ENCODE peak calls at places on chromosomes 13 and 19, in eight cellular contexts. S, T, R, H, P, X, I and B are unnamed samples.
A peak's percentile ranks its signal among the peaks of the same experiment; 100 is the strongest.

GRCh38 chr19:53907193-53907581 is 1.9 kb upstream of the CACNG7 start:
- DNase-seq in S (no peak), T (no peak), R (no peak), H (no peak), P (no peak), X (no peak), I (no peak), B (no peak)

GRCh38 chr19:10419646-10420443 is 493 bp upstream of the PDE4A start:
- DNase-seq in S (no peak), T (peak; percentile 61), R (no peak), H (no peak), P (peak; percentile 76), X (no peak), I (peak; percentile 61), B (no peak)

GRCh38 chr19:1747285-1748114 is 5.8 kb upstream of the ONECUT3 start:
- DNase-seq in S (peak; percentile 65), T (peak; percentile 94), R (no peak), H (no peak), P (peak; percentile 20), X (no peak), I (peak; percentile 80), B (no peak)

GRCh38 chr19:33580645-33581037 is 41.1 kb upstream of the CHST8 start:
- DNase-seq in S (no peak), T (no peak), R (no peak), H (no peak), P (no peak), X (no peak), I (no peak), B (no peak)

GRCh38 chr13:109862627-109863026 is 76.2 kb upstream of the IRS2 start:
- DNase-seq in S (no peak), T (peak; percentile 60), R (no peak), H (no peak), P (no peak), X (no peak), I (peak; percentile 80), B (no peak)

GRCh38 chr13:48660356-48661076 is 6.8 kb downstream of the CYSLTR2 start:
- DNase-seq in S (no peak), T (no peak), R (peak; percentile 31), H (peak; percentile 39), P (peak; percentile 5), X (no peak), I (no peak), B (no peak)

GRCh38 chr13:77751513-77752456 is 54.3 kb downstream of the SLAIN1 start:
- DNase-seq in S (peak; percentile 43), T (peak; percentile 70), R (peak; percentile 29), H (no peak), P (peak; percentile 63), X (peak; percentile 61), I (peak; percentile 37), B (no peak)

GRCh38 chr13:92547256-92547655 is 679.4 kb upstream of the GPC6 start:
- DNase-seq in S (no peak), T (peak; percentile 33), R (no peak), H (no peak), P (no peak), X (no peak), I (peak; percentile 80), B (no peak)

GRCh38 chr13:99045396-99045795 is 67.5 kb upstream of the DOCK9 start:
- DNase-seq in S (peak; percentile 68), T (peak; percentile 61), R (no peak), H (no peak), P (no peak), X (no peak), I (peak; percentile 58), B (no peak)

GRCh38 chr19:44303976-44304568 is 753 bp downstream of the ZNF235 start:
- DNase-seq in S (peak; percentile 45), T (no peak), R (no peak), H (no peak), P (no peak), X (no peak), I (peak; percentile 3), B (no peak)

GRCh38 chr19:7748756-7749155 is 1.4 kb upstream of the CD209 start:
- DNase-seq in S (no peak), T (peak; percentile 38), R (no peak), H (no peak), P (no peak), X (no peak), I (peak; percentile 7), B (no peak)

GRCh38 chr13:79395881-79396280 is 10.2 kb downstream of the RBM26 start:
- DNase-seq in S (no peak), T (no peak), R (no peak), H (no peak), P (no peak), X (no peak), I (no peak), B (no peak)

GRCh38 chr13:67148219-67148583 is 81.9 kb downstream of the PCDH9 start:
- DNase-seq in S (peak; percentile 26), T (peak; percentile 80), R (no peak), H (no peak), P (no peak), X (no peak), I (peak; percentile 68), B (no peak)

GRCh38 chr19:30036154-30037129 is 94.4 kb downstream of the URI1 start:
- DNase-seq in S (peak; percentile 36), T (peak; percentile 9), R (no peak), H (no peak), P (no peak), X (no peak), I (peak; percentile 26), B (no peak)

GRCh38 chr19:46614114-46614701 is 10.7 kb downstream of the PTGIR start:
- DNase-seq in S (peak; percentile 77), T (peak; percentile 84), R (peak; percentile 91), H (peak; percentile 88), P (peak; percentile 87), X (peak; percentile 95), I (peak; percentile 75), B (peak; percentile 94)

GRCh38 chr19:46617566-46618079 is 7.3 kb downstream of the PTGIR start:
- DNase-seq in S (no peak), T (no peak), R (no peak), H (peak; percentile 15), P (no peak), X (no peak), I (no peak), B (no peak)

GRCh38 chr19:46615966-46616365 is 8.9 kb downstream of the PTGIR start:
- DNase-seq in S (no peak), T (no peak), R (no peak), H (peak; percentile 2), P (no peak), X (no peak), I (no peak), B (no peak)

GRCh38 chr19:46618670-46619231 is 6.1 kb downstream of the PTGIR start:
- DNase-seq in S (peak; percentile 73), T (peak; percentile 83), R (no peak), H (peak; percentile 18), P (peak; percentile 86), X (no peak), I (peak; percentile 37), B (no peak)

GRCh38 chr19:46616631-46617322 is 8.1 kb downstream of the PTGIR start:
- DNase-seq in S (peak; percentile 73), T (peak; percentile 55), R (no peak), H (peak; percentile 77), P (no peak), X (no peak), I (peak; percentile 85), B (no peak)
- TF ChIP-seq CTCF in S (peak; percentile 15), T (peak; percentile 44), R (no peak), H (peak; percentile 31), P (peak; percentile 11), X (no peak), I (peak; percentile 53), B (peak; percentile 58)

DNA sequence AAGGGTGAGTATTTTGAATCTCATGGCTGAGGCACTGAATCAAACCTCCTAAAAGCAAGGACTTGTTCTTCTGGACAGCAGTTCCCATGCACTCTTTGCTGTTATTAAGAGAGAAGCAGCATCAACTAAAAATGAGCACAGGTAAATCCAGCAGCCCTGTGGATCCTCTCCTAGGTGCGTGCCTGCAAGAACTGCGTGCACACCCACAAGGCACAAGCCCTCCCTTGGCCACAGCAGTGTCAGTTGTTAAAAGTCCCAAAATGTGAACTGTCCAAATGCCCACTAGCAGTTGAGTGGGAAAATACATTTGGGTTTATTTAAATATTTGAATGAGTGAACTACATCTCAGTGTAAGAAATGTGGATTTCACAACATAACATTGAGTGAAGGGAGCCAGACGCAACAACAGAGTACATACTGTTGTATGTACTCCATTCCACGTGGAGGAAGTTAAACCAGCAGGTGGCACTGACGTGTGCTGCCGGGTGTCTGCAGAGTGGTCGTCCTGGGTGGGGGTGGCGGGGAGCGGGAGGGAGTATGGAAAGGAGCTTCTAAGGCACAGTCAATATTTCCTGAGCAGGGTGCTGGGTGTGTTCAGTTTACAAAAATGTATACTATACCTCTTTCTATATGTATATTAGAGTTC is 266.4 kb downstream of the NALCN start:
- DNase-seq in S (peak; percentile 77), T (peak; percentile 70), R (no peak), H (no peak), P (no peak), X (no peak), I (peak; percentile 66), B (no peak)
- TF ChIP-seq CTCF in S (peak; percentile 53), T (peak; percentile 48), R (no peak), H (no peak), P (no peak), X (no peak), I (peak; percentile 55), B (peak; percentile 60)

GRCh38 chr19:676007-676342 is 217 bp upstream of the FSTL3 start:
- DNase-seq in S (no peak), T (no peak), R (no peak), H (no peak), P (peak; percentile 15), X (no peak), I (no peak), B (no peak)

GRCh38 chr19:676343-677105 is at the start of gene FSTL3:
- DNase-seq in S (no peak), T (peak; percentile 43), R (no peak), H (no peak), P (peak; percentile 30), X (no peak), I (no peak), B (peak; percentile 84)

GRCh38 chr19:674282-675151 is 1.7 kb upstream of the FSTL3 start:
- DNase-seq in S (no peak), T (no peak), R (no peak), H (no peak), P (no peak), X (no peak), I (no peak), B (no peak)

GRCh38 chr19:664913-665443 is 2.0 kb upstream of the RNF126 start:
- DNase-seq in S (peak; percentile 62), T (peak; percentile 79), R (peak; percentile 83), H (peak; percentile 86), P (peak; percentile 87), X (peak; percentile 89), I (peak; percentile 70), B (peak; percentile 95)

DNA sequence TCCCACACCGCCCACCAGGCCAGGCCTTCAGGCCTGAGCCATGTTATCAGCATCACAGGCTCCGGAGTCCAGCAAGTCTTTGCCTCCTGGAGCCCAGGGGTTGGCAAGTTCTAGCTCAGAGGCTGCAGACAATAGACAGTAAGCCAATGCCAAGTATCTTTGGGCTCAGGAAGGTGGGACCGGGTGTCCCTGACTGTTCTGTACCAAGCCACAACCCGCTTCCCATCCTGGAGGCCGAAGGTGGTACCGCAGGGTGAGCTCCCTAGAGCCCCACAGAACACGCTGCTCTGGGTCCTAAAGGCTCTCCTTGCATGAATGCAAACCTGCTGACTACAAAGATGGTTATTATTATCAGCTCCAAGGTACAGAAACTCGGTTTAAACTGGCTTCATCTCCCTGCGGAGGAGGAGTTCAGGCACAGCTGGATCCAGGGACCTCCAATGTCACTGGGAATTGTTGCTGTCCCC is 5.5 kb upstream of the FSTL3 start:
- DNase-seq in S (no peak), T (no peak), R (no peak), H (no peak), P (no peak), X (no peak), I (no peak), B (no peak)
- TF ChIP-seq CTCF in S (no peak), T (peak; percentile 13), R (peak; percentile 22), H (no peak), P (no peak), X (no peak), I (no peak), B (no peak)

GRCh38 chr13:44648392-44649117 is 72.4 kb upstream of the TSC22D1 start:
- DNase-seq in S (peak; percentile 29), T (peak; percentile 55), R (no peak), H (no peak), P (peak; percentile 1), X (no peak), I (no peak), B (no peak)
- TF ChIP-seq CTCF in S (peak; percentile 52), T (peak; percentile 49), R (no peak), H (peak; percentile 13), P (peak; percentile 53), X (no peak), I (peak; percentile 21), B (peak; percentile 44)